ENCODE peak calls at places on chromosomes 2 and 18, in seven cellular contexts. S is tibial artery, B is heart right ventricle, O is A549, C is Panc1, M is OCI-LY7, N is heart left ventricle. H is an unnamed sample.

GRCh38 chr18:43661570-43661969 is 384.3 kb upstream of the SYT4 start:
- DNase-seq in S (no peak), B (no peak), O (no peak), C (peak), M (peak), N (no peak), H (no peak)

GRCh38 chr18:3463052-3463451 is 13.1 kb downstream of the TGIF1 start:
- DNase-seq in S (no peak), B (no peak), O (no peak), C (no peak), M (no peak), N (no peak), H (no peak)

GRCh38 chr18:1784113-1784512 is 787.2 kb downstream of the METTL4 start:
- DNase-seq in S (no peak), B (no peak), O (no peak), C (no peak), M (no peak), N (no peak), H (no peak)

GRCh38 chr2:96957299-96957698 is 29.1 kb downstream of the FAM178B start:
- DNase-seq in S (no peak), B (no peak), O (no peak), C (no peak), M (no peak), N (no peak), H (no peak)

GRCh38 chr2:240430595-240430994 is 4.9 kb upstream of the GPC1 start:
- DNase-seq in S (peak), B (no peak), O (no peak), C (no peak), M (no peak), N (no peak), H (no peak)

GRCh38 chr2:215002500-215002899 is 135.9 kb downstream of the ABCA12 start:
- DNase-seq in S (no peak), B (no peak), O (peak), C (peak), M (peak), N (no peak), H (no peak)

GRCh38 chr2:96144481-96145027 is 686 bp downstream of the DUSP2 start:
- DNase-seq in S (no peak), B (no peak), O (no peak), C (no peak), M (peak), N (no peak), H (no peak)

GRCh38 chr18:56869189-56869777 is 218.1 kb downstream of the WDR7 start:
- DNase-seq in S (no peak), B (no peak), O (peak), C (peak), M (peak), N (no peak), H (no peak)

GRCh38 chr2:157460384-157460837 is 16.5 kb upstream of the CYTIP start:
- DNase-seq in S (no peak), B (no peak), O (peak), C (no peak), M (no peak), N (no peak), H (no peak)

GRCh38 chr2:97858442-97858841 is 137.3 kb downstream of the TMEM131 start:
- DNase-seq in S (no peak), B (no peak), O (no peak), C (no peak), M (no peak), N (no peak), H (no peak)

GRCh38 chr2:12109363-12110017 is 363.1 kb downstream of the LPIN1 start:
- DNase-seq in S (no peak), B (no peak), O (no peak), C (no peak), M (no peak), N (no peak), H (no peak)

GRCh38 chr2:170573660-170574059 is 141.5 kb upstream of the SP5 start:
- DNase-seq in S (no peak), B (no peak), O (no peak), C (no peak), M (no peak), N (no peak), H (no peak)

GRCh38 chr18:64409511-64409910 is 260.6 kb upstream of the LINC00305 start:
- DNase-seq in S (no peak), B (no peak), O (no peak), C (no peak), M (peak), N (no peak), H (no peak)

GRCh38 chr2:135963841-135964240 is 21.6 kb downstream of the DARS1 start:
- DNase-seq in S (no peak), B (no peak), O (no peak), C (no peak), M (no peak), N (no peak), H (no peak)

GRCh38 chr2:119352357-119352756 is 14.3 kb downstream of the C2orf76 start:
- DNase-seq in S (no peak), B (no peak), O (no peak), C (no peak), M (peak), N (no peak), H (no peak)

GRCh38 chr2:24739355-24740025 is 53.7 kb downstream of the PTRHD1 start:
- DNase-seq in S (no peak), B (no peak), O (no peak), C (no peak), M (no peak), N (no peak), H (no peak)

GRCh38 chr2:30923575-30923974 is 116.3 kb upstream of the CAPN13 start:
- DNase-seq in S (no peak), B (no peak), O (no peak), C (no peak), M (no peak), N (no peak), H (no peak)

GRCh38 chr2:229096667-229097066 is 174.4 kb downstream of the PID1 start:
- DNase-seq in S (no peak), B (no peak), O (no peak), C (no peak), M (no peak), N (no peak), H (no peak)

GRCh38 chr2:186695081-186695756 is 1.4 kb downstream of the FAM171B start:
- DNase-seq in S (no peak), B (no peak), O (no peak), C (no peak), M (no peak), N (no peak), H (no peak)

GRCh38 chr2:55879976-55880375 is 43.6 kb downstream of the EFEMP1 start:
- DNase-seq in S (no peak), B (no peak), O (no peak), C (no peak), M (no peak), N (no peak), H (no peak)

GRCh38 chr18:31230495-31230894 is 67.8 kb upstream of the DSC1 start:
- DNase-seq in S (no peak), B (no peak), O (peak), C (no peak), M (no peak), N (no peak), H (no peak)

GRCh38 chr2:199336546-199336945 is 121.2 kb downstream of the SATB2 start:
- DNase-seq in S (no peak), B (no peak), O (no peak), C (no peak), M (no peak), N (no peak), H (no peak)

GRCh38 chr2:128498589-128498988 is 179.9 kb upstream of the HS6ST1 start:
- DNase-seq in S (no peak), B (no peak), O (no peak), C (no peak), M (no peak), N (peak), H (no peak)

GRCh38 chr2:234158812-234159211 is 108.3 kb downstream of the SPP2 start:
- DNase-seq in S (no peak), B (no peak), O (no peak), C (no peak), M (no peak), N (no peak), H (no peak)

GRCh38 chr2:54708584-54709340 is 14.7 kb upstream of the EML6 start:
- DNase-seq in S (peak), B (peak), O (no peak), C (no peak), M (peak), N (peak), H (peak)
- H3K4me3 ChIP-seq in S (peak), B (peak), O (no peak), C (peak), M (peak), N (peak), H (peak)

DNA sequence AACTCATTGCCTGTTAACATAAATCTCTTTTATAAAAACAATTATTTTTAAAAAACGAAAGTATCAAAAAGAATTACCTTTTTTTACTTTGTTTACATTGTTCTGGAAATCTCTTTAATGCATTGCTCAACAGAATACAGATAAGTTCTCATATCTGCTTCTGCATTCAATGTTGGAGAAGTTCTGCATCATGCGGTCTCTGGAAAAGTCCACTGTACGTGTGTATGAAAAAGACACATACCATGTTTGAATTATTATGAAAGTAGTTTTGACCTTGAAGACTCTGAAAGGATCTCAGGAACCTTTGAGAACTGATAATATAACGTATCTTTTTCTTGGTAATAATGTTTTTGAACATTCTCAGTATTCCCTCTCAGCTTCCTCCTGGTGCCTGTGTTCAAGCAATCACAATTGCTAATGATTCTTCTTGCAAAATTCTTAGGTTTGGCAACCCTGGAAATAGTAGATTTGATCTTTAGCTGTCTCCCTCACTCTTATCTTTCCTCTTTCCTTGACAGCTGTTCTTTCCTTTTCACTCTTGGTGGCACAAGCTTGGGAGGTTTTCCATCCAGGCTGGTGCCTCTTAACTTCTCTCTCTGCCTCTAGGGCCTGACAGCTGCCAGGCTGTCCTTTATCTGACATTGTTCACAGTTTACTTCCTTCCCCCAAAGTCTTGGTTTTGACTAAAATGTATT is 12.4 kb upstream of the IL1R1 start:
- DNase-seq in S (no peak), B (no peak), O (no peak), C (no peak), M (no peak), N (no peak), H (no peak)
- H3K27ac ChIP-seq in S (no peak), B (no peak), O (peak), C (no peak), M (no peak), N (no peak), H (no peak)

GRCh38 chr2:161576421-161576820 is 47.8 kb upstream of the SLC4A10 start:
- DNase-seq in S (no peak), B (no peak), O (peak), C (no peak), M (peak), N (no peak), H (no peak)
- TF ChIP-seq CTCF in S (no peak), B (no peak), O (no peak), C (peak), M (peak), N (no peak), H (no peak)

GRCh38 chr18:21598726-21599584 is 1.5 kb downstream of the ESCO1 start:
- DNase-seq in S (peak), B (no peak), O (no peak), C (no peak), M (peak), N (no peak), H (no peak)
- H3K4me3 ChIP-seq in S (peak), B (peak), O (peak), C (peak), M (peak), N (peak), H (peak)

GRCh38 chr18:10235553-10235952 is 218.9 kb upstream of the APCDD1 start:
- DNase-seq in S (no peak), B (no peak), O (no peak), C (no peak), M (no peak), N (no peak), H (no peak)

GRCh38 chr18:10234281-10234680 is 220.2 kb upstream of the APCDD1 start:
- DNase-seq in S (no peak), B (no peak), O (no peak), C (no peak), M (no peak), N (no peak), H (no peak)

GRCh38 chr18:10233082-10233875 is 221.2 kb upstream of the APCDD1 start:
- DNase-seq in S (no peak), B (no peak), O (no peak), C (no peak), M (no peak), N (no peak), H (no peak)

GRCh38 chr18:10232062-10232461 is 222.4 kb upstream of the APCDD1 start:
- DNase-seq in S (no peak), B (no peak), O (no peak), C (no peak), M (no peak), N (no peak), H (no peak)

GRCh38 chr18:10234912-10235439 is 219.5 kb upstream of the APCDD1 start:
- DNase-seq in S (no peak), B (no peak), O (no peak), C (no peak), M (no peak), N (no peak), H (no peak)
- H3K27ac ChIP-seq in S (no peak), B (no peak), O (no peak), C (no peak), M (no peak), N (no peak), H (no peak)

GRCh38 chr2:138501427-138502252 is at the start of gene SPOPL:
- DNase-seq in S (peak), B (peak), O (peak), C (no peak), M (peak), N (peak), H (peak)
- TF ChIP-seq CTCF in S (peak), B (peak), O (no peak), C (peak), M (no peak), N (peak), H (peak)

GRCh38 chr18:58416014-58416703 is 212.7 kb downstream of the ALPK2 start:
- DNase-seq in S (no peak), B (no peak), O (no peak), C (no peak), M (no peak), N (no peak), H (no peak)
- H3K4me3 ChIP-seq in S (no peak), B (no peak), O (no peak), C (no peak), M (no peak), N (no peak), H (no peak)

DNA sequence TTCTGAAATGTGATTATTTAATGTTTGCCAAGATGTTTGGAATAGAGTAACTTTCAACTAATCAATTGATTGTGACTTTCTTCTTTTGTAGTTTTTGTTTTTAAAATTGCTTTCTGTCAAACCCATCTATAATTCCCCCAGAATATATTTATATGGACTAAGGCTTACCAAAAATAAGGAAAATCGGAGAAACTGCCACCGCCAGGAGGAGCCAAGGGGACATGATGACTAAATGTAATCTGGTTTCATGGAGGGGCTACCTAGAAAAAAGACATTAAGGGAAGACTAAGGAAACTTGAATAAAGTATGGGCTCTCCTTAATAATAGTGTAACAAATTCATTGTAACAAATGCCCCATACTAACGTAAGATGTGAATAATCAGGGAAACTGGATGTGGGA is 19.5 kb downstream of the BOLA3 start:
- DNase-seq in S (no peak), B (no peak), O (no peak), C (no peak), M (no peak), N (no peak), H (no peak)
- H3K27ac ChIP-seq in S (no peak), B (no peak), O (no peak), C (no peak), M (no peak), N (no peak), H (no peak)

GRCh38 chr2:160680974-160681373 is 187.4 kb upstream of the RBMS1 start:
- DNase-seq in S (no peak), B (no peak), O (no peak), C (no peak), M (no peak), N (no peak), H (no peak)
- TF ChIP-seq CTCF in S (no peak), B (no peak), O (no peak), C (no peak), M (no peak), N (no peak), H (no peak)

H was measured in dorsolateral prefrontal cortex.